ENCODE peak calls at places on chromosomes 16 and 17, in six cellular contexts. H is ascending aorta; O is effector memory CD4-positive, alpha-beta T cell; C is ovary; T is CD8-positive, alpha-beta T cell; V is Panc1. X is an unnamed sample.

GRCh38 chr17:42517516-42517915 is 18.5 kb upstream of the NAGLU start:
- DNase-seq in H (peak; percentile 70), O (peak; percentile 73), C (peak; percentile 94), T (peak; percentile 88), V (no peak), X (peak; percentile 76)

GRCh38 chr17:45709889-45710288 is 74.2 kb upstream of the CRHR1 start:
- DNase-seq in H (no peak), O (no peak), C (no peak), T (no peak), V (no peak), X (no peak)

GRCh38 chr16:5422047-5422446 is 324.5 kb upstream of the EEF2KMT start:
- DNase-seq in H (no peak), O (no peak), C (no peak), T (no peak), V (no peak), X (no peak)

GRCh38 chr17:76419576-76420245 is 33.2 kb downstream of the UBE2O start:
- DNase-seq in H (no peak), O (no peak), C (no peak), T (no peak), V (no peak), X (no peak)

GRCh38 chr16:78837706-78838105 is 738.3 kb downstream of the WWOX start:
- DNase-seq in H (no peak), O (no peak), C (no peak), T (no peak), V (no peak), X (no peak)

GRCh38 chr17:42177684-42178083 is 3.3 kb downstream of the KCNH4 start:
- DNase-seq in H (no peak), O (no peak), C (no peak), T (no peak), V (no peak), X (no peak)

GRCh38 chr17:9647014-9647413 is 1.7 kb downstream of the USP43 start:
- DNase-seq in H (no peak), O (no peak), C (no peak), T (no peak), V (no peak), X (no peak)

GRCh38 chr17:63558441-63558840 is 8.2 kb downstream of the DCAF7 start:
- DNase-seq in H (no peak), O (no peak), C (no peak), T (no peak), V (no peak), X (no peak)

GRCh38 chr17:80110927-80111701 is 9.7 kb downstream of the GAA start:
- DNase-seq in H (no peak), O (no peak), C (no peak), T (no peak), V (no peak), X (no peak)

GRCh38 chr17:78875331-78875730 is 27.7 kb downstream of the CEP295NL start:
- DNase-seq in H (no peak), O (no peak), C (no peak), T (no peak), V (no peak), X (no peak)

GRCh38 chr16:48963306-48963705 is 318.3 kb downstream of the CBLN1 start:
- DNase-seq in H (no peak), O (no peak), C (no peak), T (no peak), V (no peak), X (no peak)

GRCh38 chr16:61936522-61936921 is 99.7 kb downstream of the CDH8 start:
- DNase-seq in H (no peak), O (no peak), C (no peak), T (no peak), V (no peak), X (no peak)

GRCh38 chr17:43790311-43790940 is 10.2 kb downstream of the CFAP97D1 start:
- DNase-seq in H (no peak), O (no peak), C (no peak), T (no peak), V (no peak), X (no peak)

GRCh38 chr17:78602246-78602645 is 25.1 kb upstream of the DNAH17 start:
- DNase-seq in H (no peak), O (no peak), C (no peak), T (no peak), V (no peak), X (no peak)

GRCh38 chr16:2081201-2081600 is 33.4 kb downstream of the TSC2 start:
- DNase-seq in H (no peak), O (no peak), C (no peak), T (no peak), V (no peak), X (no peak)

GRCh38 chr17:5781236-5781927 is 197.1 kb upstream of the NLRP1 start:
- DNase-seq in H (no peak), O (no peak), C (no peak), T (no peak), V (no peak), X (no peak)

GRCh38 chr17:42845556-42845917 is 1.2 kb downstream of the AOC2 start:
- DNase-seq in H (no peak), O (no peak), C (no peak), T (no peak), V (no peak), X (no peak)

GRCh38 chr17:34755981-34756669 is 176.7 kb downstream of the TMEM132E start:
- DNase-seq in H (no peak), O (no peak), C (no peak), T (no peak), V (no peak), X (no peak)

GRCh38 chr17:2707721-2708584 is 3.6 kb downstream of the CLUH start:
- DNase-seq in H (peak; percentile 23), O (no peak), C (no peak), T (no peak), V (no peak), X (no peak)

GRCh38 chr17:63950940-63951907 is 19.1 kb upstream of the CD79B start:
- DNase-seq in H (no peak), O (no peak), C (no peak), T (peak; percentile 38), V (peak; percentile 8), X (peak; percentile 23)

GRCh38 chr16:75305364-75306101 is 54.1 kb upstream of the BCAR1 start:
- DNase-seq in H (peak; percentile 62), O (no peak), C (peak; percentile 86), T (peak; percentile 15), V (peak; percentile 97), X (no peak)

GRCh38 chr17:34171245-34171818 is 83.8 kb upstream of the CCL2 start:
- DNase-seq in H (no peak), O (peak; percentile 15), C (peak; percentile 35), T (peak; percentile 34), V (peak; percentile 48), X (peak; percentile 22)

GRCh38 chr16:27999687-28000086 is 63.8 kb downstream of the GSG1L start:
- DNase-seq in H (no peak), O (no peak), C (no peak), T (no peak), V (no peak), X (no peak)

DNA sequence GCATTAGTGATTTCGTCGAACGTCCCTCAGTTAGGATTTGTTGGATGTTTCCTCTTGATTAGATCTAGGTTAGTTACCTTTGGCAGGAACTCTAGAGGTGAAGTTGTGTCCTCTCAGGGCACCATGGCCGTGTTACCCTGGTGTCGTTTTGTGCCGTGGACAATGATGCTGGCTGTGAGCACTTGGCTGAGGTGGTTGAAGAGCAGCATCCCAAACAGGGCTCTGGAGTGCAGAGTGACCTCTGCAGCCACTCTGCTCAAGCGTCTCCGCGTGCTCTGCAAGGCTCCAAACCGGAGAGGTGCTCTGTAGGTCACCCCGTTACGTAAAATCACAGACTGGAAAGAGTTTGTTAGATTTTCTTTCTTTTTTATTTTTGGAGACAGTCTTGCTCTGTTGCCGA is 33.0 kb downstream of the FOXK2 start:
- DNase-seq in H (no peak), O (no peak), C (no peak), T (no peak), V (no peak), X (no peak)
- H3K4me1 ChIP-seq in H (peaks cover 40% of the 10 kb centered on the region), O (no peaks in the 10 kb centered on the region), C (peaks cover 14% of the 10 kb centered on the region), T (peaks cover 26% of the 10 kb centered on the region), V (peaks cover 45% of the 10 kb centered on the region), X (peaks cover 10% of the 10 kb centered on the region)

GRCh38 chr17:60303406-60304099 is 88.4 kb downstream of the USP32 start:
- DNase-seq in H (no peak), O (no peak), C (no peak), T (no peak), V (no peak), X (no peak)
- H3K27ac ChIP-seq in H (no peak overlapping the region), O (no peak overlapping the region), C (no peak overlapping the region), T (no peak overlapping the region), V (no peak overlapping the region), X (no peak overlapping the region)

GRCh38 chr17:58158181-58158580 is 8.6 kb upstream of the OR4D2 start:
- DNase-seq in H (no peak), O (no peak), C (no peak), T (no peak), V (no peak), X (no peak)
- H3K27me3 ChIP-seq in H (no peaks in the 10 kb centered on the region), O (no peaks in the 10 kb centered on the region), C (no peaks in the 10 kb centered on the region), T (no peaks in the 10 kb centered on the region), V (peaks cover 65% of the 10 kb centered on the region), X (no peaks in the 10 kb centered on the region)

DNA sequence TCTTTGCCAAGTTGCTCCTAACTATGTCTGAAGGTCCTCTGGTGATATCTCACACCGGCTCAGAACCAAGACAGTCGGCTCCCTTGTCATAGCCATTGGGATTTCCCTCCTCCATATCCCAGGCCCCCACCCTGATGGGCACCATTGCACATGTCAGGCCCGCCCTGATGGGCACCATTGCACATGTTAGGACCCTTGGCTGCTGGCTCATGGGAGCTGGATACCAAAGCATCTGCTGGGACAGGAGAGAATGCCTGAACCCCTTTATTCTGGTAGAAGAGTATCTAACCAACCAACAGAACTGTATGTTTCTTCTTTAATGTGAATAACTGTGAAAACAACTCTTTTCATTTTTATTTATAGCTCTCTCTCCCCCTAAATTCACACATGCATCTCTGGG is 454.5 kb upstream of the HSBP1 start:
- DNase-seq in H (no peak), O (no peak), C (no peak), T (no peak), V (no peak), X (no peak)
- H3K4me1 ChIP-seq in H (no peaks in the 10 kb centered on the region), O (no peaks in the 10 kb centered on the region), C (no peaks in the 10 kb centered on the region), T (no peaks in the 10 kb centered on the region), V (no peaks in the 10 kb centered on the region), X (no peaks in the 10 kb centered on the region)

GRCh38 chr17:82228842-82229685 is at the start of gene SLC16A3:
- DNase-seq in H (no peak), O (peak; percentile 56), C (peak; percentile 42), T (peak; percentile 77), V (no peak), X (peak; percentile 63)
- H3K27ac ChIP-seq in H (peak within 1 kb of the TSS; percentile 88), O (peak within 1 kb of the TSS; percentile 83), C (peak within 1 kb of the TSS; percentile 39), T (peak within 1 kb of the TSS; percentile 65), V (peak within 1 kb of the TSS; percentile 98), X (peak within 1 kb of the TSS; percentile 61)

X was measured in CD8-positive, alpha-beta memory T cell.